ENCODE peak calls at places on chromosomes 13 and 19, in seven cellular contexts. L is stimulated activated CD4-positive, alpha-beta T cell treated with anti-CD3 and anti-CD28 coated beads, TNF-alpha, amount 100 ng/mL, for 4 hours; H is M059J; I is mucosa of gallbladder; R is heart right ventricle; F is activated T-helper 1 cell treated with anti-CD3 and anti-CD28 coated beads, Interleukin-2, amount 50 U/mL, for 16 hours; N is fibroblast of pulmonary artery. A is an unnamed sample.

GRCh38 chr13:98613591-98613990 is 36.7 kb upstream of the STK24 start:
- DNase-seq in L (no peak), H (no peak), I (no peak), R (no peak), F (no peak), N (no peak), A (no peak)

GRCh38 chr13:100063333-100063732 is 25.6 kb upstream of the PCCA start:
- DNase-seq in L (no peak), H (no peak), I (no peak), R (no peak), F (no peak), N (peak; percentile 78), A (no peak)

GRCh38 chr19:927044-927706 is 1.3 kb downstream of the ARID3A start:
- DNase-seq in L (no peak), H (no peak), I (no peak), R (no peak), F (no peak), N (peak; percentile 60), A (peak; percentile 55)

GRCh38 chr13:62537593-62537992 is 1121.9 kb upstream of the PCDH20 start:
- DNase-seq in L (no peak), H (no peak), I (no peak), R (no peak), F (no peak), N (no peak), A (no peak)

GRCh38 chr13:99063952-99064351 is 86.1 kb upstream of the DOCK9 start:
- DNase-seq in L (no peak), H (peak; percentile 56), I (no peak), R (no peak), F (no peak), N (no peak), A (no peak)

GRCh38 chr13:75173457-75174356 is 308.3 kb downstream of the TBC1D4 start:
- DNase-seq in L (no peak), H (peak; percentile 66), I (no peak), R (no peak), F (no peak), N (no peak), A (no peak)

GRCh38 chr13:26718872-26719271 is 41.7 kb downstream of the GPR12 start:
- DNase-seq in L (no peak), H (no peak), I (no peak), R (no peak), F (no peak), N (no peak), A (no peak)

GRCh38 chr19:10353793-10354391 is 14.5 kb upstream of the ICAM3 start:
- DNase-seq in L (no peak), H (no peak), I (no peak), R (peak; percentile 85), F (no peak), N (peak; percentile 15), A (peak; percentile 99)

GRCh38 chr13:24727731-24728601 is 36.0 kb upstream of the RNF17 start:
- DNase-seq in L (peak; percentile 49), H (peak; percentile 70), I (peak; percentile 76), R (peak; percentile 49), F (peak; percentile 24), N (peak; percentile 92), A (peak; percentile 81)

A was measured in H9.